ENCODE peak calls at places on chromosomes 5 and 9, in four cellular contexts. One of them, this sample, is unnamed.
A peak's percentile ranks its signal among the peaks of the same experiment; 100 is the strongest.

GRCh38 chr5:38651806-38652205 is 95.4 kb upstream of the LIFR start:
- DNase-seq in lower leg skin: no peak
- DNase-seq in adrenal gland: no peak
- DNase-seq in A549: no peak
- DNase-seq in this sample: no peak

GRCh38 chr5:142242272-142242671 is 82.5 kb downstream of the SPRY4 start:
- DNase-seq in A549: no peak
- DNase-seq in lower leg skin: no peak
- DNase-seq in adrenal gland: no peak
- DNase-seq in this sample: no peak

GRCh38 chr5:21802869-21803490 is 1050.2 kb downstream of the CDH12 start:
- DNase-seq in A549: peak; percentile 3
- DNase-seq in lower leg skin: no peak
- DNase-seq in adrenal gland: no peak
- DNase-seq in this sample: no peak

GRCh38 chr9:137758067-137758466 is 119.5 kb upstream of the CACNA1B start:
- DNase-seq in adrenal gland: no peak
- DNase-seq in A549: no peak
- DNase-seq in lower leg skin: no peak
- DNase-seq in this sample: no peak

GRCh38 chr9:134793281-134793680 is 87.3 kb upstream of the FCN2 start:
- DNase-seq in lower leg skin: no peak
- DNase-seq in adrenal gland: no peak
- DNase-seq in A549: no peak
- DNase-seq in this sample: no peak

GRCh38 chr5:139385061-139385889 is 2.2 kb upstream of the SLC23A1 start:
- DNase-seq in adrenal gland: no peak
- DNase-seq in A549: no peak
- DNase-seq in lower leg skin: no peak
- DNase-seq in this sample: no peak

GRCh38 chr9:128056887-128057723 is 10.0 kb downstream of the NAIF1 start:
- DNase-seq in adrenal gland: peak; percentile 85
- DNase-seq in lower leg skin: no peak
- DNase-seq in A549: no peak
- DNase-seq in this sample: no peak

GRCh38 chr5:111142932-111143331 is 50.8 kb downstream of the WDR36 start:
- DNase-seq in A549: no peak
- DNase-seq in adrenal gland: no peak
- DNase-seq in lower leg skin: no peak
- DNase-seq in this sample: no peak

GRCh38 chr9:19201899-19202891 is 28.3 kb upstream of the DENND4C start:
- DNase-seq in adrenal gland: peak; percentile 39
- DNase-seq in A549: no peak
- DNase-seq in lower leg skin: no peak
- DNase-seq in this sample: no peak

GRCh38 chr5:5271606-5272321 is 131.6 kb downstream of the ADAMTS16 start:
- DNase-seq in A549: no peak
- DNase-seq in lower leg skin: no peak
- DNase-seq in adrenal gland: no peak
- DNase-seq in this sample: no peak

GRCh38 chr5:55231029-55231475 is 2.4 kb downstream of the CCNO start:
- DNase-seq in A549: no peak
- DNase-seq in lower leg skin: no peak
- DNase-seq in adrenal gland: no peak
- DNase-seq in this sample: no peak

GRCh38 chr9:131034268-131034667 is 25.3 kb downstream of the LAMC3 start:
- DNase-seq in lower leg skin: no peak
- DNase-seq in adrenal gland: no peak
- DNase-seq in A549: no peak
- DNase-seq in this sample: no peak

DNA sequence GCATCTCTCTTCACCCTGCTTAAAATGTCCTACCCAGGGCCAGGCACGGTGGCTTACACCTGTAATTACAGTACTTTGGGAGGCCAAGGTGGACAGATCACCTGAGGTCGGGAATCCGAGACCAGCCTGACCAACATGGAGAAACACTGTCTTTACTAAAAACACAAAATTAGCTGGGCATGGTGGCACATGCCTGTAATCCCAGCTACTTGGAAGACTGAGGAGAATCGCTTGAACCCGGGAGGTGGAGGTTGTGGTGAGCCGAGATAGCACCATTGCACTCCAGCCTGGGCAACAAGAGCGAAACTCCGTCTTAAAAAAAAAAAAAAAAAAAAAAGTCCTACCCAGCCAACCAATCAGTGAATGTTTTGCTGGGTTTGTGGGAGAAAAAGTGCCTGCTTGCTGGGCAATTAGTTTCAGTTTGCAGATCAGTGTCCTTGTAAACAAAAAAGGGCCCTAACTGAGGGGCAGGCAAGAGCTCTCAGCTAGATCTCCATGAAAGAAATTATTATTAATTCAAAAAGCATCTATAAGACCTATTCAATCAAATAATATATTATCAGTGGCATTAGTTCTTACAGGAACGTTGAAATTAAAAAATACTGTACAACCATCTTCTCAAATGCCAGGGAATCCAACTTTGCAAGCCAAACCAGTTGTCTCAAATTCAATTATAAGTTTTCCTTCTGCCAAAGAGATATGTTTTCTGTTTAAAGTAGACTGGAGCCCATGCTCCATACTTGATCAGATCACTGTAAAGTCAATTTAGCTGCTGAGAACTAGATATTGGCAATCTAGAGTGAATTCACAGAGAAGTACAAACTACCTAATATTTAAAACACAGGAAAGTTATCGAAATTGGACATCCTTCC is 3.9 kb downstream of the MEGF9 start:
- DNase-seq in adrenal gland: peak; percentile 52
- DNase-seq in lower leg skin: no peak
- DNase-seq in A549: peak; percentile 76
- DNase-seq in this sample: no peak
- H3K4me3 ChIP-seq in adrenal gland: peak overlapping the region; percentile 52
- H3K4me3 ChIP-seq in lower leg skin: no peak overlapping the region
- H3K4me3 ChIP-seq in A549: peak overlapping the region; percentile 86
- H3K4me3 ChIP-seq in this sample: no peak overlapping the region

GRCh38 chr5:132778856-132779255 is 1.8 kb upstream of the SEPTIN8 start:
- DNase-seq in adrenal gland: no peak
- DNase-seq in lower leg skin: no peak
- DNase-seq in A549: no peak
- DNase-seq in this sample: no peak

GRCh38 chr5:132777209-132778069 is at the start of gene SEPTIN8:
- DNase-seq in adrenal gland: peak; percentile 50
- DNase-seq in lower leg skin: no peak
- DNase-seq in A549: peak; percentile 70
- DNase-seq in this sample: no peak

GRCh38 chr5:132776932-132777208 is 169 bp downstream of the SEPTIN8 start:
- DNase-seq in lower leg skin: no peak
- DNase-seq in adrenal gland: no peak
- DNase-seq in A549: no peak
- DNase-seq in this sample: no peak

GRCh38 chr5:132776077-132776931 is 735 bp downstream of the SEPTIN8 start:
- DNase-seq in adrenal gland: no peak
- DNase-seq in lower leg skin: no peak
- DNase-seq in A549: peak; percentile 48
- DNase-seq in this sample: no peak

DNA sequence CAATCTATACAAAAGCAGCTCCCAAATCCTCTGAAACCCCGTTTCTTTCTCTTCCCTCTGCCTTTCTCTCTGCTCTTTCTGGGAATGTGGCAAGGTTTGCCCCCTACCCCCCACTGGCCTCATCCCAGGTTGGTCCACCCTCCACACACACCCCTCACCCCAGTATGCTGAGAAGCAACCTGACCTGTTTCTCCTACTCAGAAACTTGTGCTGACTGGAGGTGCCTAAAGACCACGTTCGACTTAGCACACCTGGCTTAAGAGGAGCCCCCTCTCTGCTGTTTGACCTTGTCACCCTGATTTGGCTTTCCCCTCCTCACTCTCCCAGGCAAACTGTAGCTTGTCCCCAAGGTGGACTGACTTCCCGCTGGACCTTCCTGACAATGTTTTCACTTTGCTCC is 1.1 kb upstream of the SEPTIN8 start:
- DNase-seq in adrenal gland: no peak
- DNase-seq in A549: no peak
- DNase-seq in lower leg skin: no peak
- DNase-seq in this sample: no peak
- H3K4me3 ChIP-seq in adrenal gland: peak overlapping the region; percentile 90
- H3K4me3 ChIP-seq in A549: peak overlapping the region; percentile 83
- H3K4me3 ChIP-seq in lower leg skin: no peak overlapping the region
- H3K4me3 ChIP-seq in this sample: peak overlapping the region; percentile 74

GRCh38 chr9:76650692-76651091 is 113.5 kb upstream of the PCA3 start:
- DNase-seq in A549: no peak
- DNase-seq in lower leg skin: no peak
- DNase-seq in adrenal gland: no peak
- DNase-seq in this sample: no peak

GRCh38 chr9:76652894-76653293 is 111.3 kb upstream of the PCA3 start:
- DNase-seq in A549: no peak
- DNase-seq in adrenal gland: no peak
- DNase-seq in lower leg skin: no peak
- DNase-seq in this sample: no peak

GRCh38 chr9:76654051-76654461 is 110.2 kb upstream of the PCA3 start:
- DNase-seq in adrenal gland: no peak
- DNase-seq in lower leg skin: no peak
- DNase-seq in A549: no peak
- DNase-seq in this sample: no peak

GRCh38 chr9:76649894-76650293 is 114.3 kb upstream of the PCA3 start:
- DNase-seq in lower leg skin: no peak
- DNase-seq in A549: no peak
- DNase-seq in adrenal gland: no peak
- DNase-seq in this sample: no peak

GRCh38 chr9:76651114-76651697 is 113.0 kb upstream of the PCA3 start:
- DNase-seq in A549: no peak
- DNase-seq in adrenal gland: no peak
- DNase-seq in lower leg skin: no peak
- DNase-seq in this sample: no peak
- H3K4me3 ChIP-seq in A549: no peak overlapping the region
- H3K4me3 ChIP-seq in adrenal gland: peak overlapping the region; percentile 30
- H3K4me3 ChIP-seq in lower leg skin: no peak overlapping the region
- H3K4me3 ChIP-seq in this sample: no peak overlapping the region

GRCh38 chr9:88991066-88992030 is at the start of gene S1PR3:
- DNase-seq in lower leg skin: no peak
- DNase-seq in adrenal gland: peak; percentile 70
- DNase-seq in A549: peak; percentile 68
- DNase-seq in this sample: no peak

GRCh38 chr9:88988796-88989641 is 2.2 kb upstream of the S1PR3 start:
- DNase-seq in A549: no peak
- DNase-seq in adrenal gland: no peak
- DNase-seq in lower leg skin: no peak
- DNase-seq in this sample: no peak

GRCh38 chr9:88989961-88990570 is 1.2 kb upstream of the S1PR3 start:
- DNase-seq in lower leg skin: no peak
- DNase-seq in adrenal gland: peak; percentile 18
- DNase-seq in A549: no peak
- DNase-seq in this sample: no peak

GRCh38 chr9:88992556-88992955 is 1.3 kb downstream of the S1PR3 start:
- DNase-seq in A549: no peak
- DNase-seq in lower leg skin: no peak
- DNase-seq in adrenal gland: peak; percentile 17
- DNase-seq in this sample: no peak

DNA sequence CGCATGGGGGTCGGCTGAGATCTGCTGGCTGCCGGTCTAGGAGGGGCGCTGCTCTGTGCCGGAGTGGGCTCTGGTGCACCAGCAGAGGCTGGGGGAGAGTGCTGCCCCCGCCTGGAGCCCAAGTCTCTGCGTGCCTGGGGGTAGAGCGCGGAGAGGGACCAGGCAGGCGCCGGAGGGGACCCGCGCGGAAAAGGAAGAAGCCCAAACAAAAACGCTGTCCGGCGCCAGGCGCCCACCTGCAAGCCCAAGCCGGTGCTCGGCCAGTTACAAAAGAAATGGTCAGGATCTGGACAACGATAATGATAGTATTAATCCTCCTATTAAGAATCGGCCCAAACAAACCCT is 575 bp upstream of the S1PR3 start:
- DNase-seq in adrenal gland: peak; percentile 19
- DNase-seq in lower leg skin: no peak
- DNase-seq in A549: peak; percentile 17
- DNase-seq in this sample: no peak
- H3K4me3 ChIP-seq in adrenal gland: peak overlapping the region; percentile 88
- H3K4me3 ChIP-seq in lower leg skin: no peak overlapping the region
- H3K4me3 ChIP-seq in A549: peak overlapping the region; percentile 84
- H3K4me3 ChIP-seq in this sample: peak overlapping the region; percentile 73

DNA sequence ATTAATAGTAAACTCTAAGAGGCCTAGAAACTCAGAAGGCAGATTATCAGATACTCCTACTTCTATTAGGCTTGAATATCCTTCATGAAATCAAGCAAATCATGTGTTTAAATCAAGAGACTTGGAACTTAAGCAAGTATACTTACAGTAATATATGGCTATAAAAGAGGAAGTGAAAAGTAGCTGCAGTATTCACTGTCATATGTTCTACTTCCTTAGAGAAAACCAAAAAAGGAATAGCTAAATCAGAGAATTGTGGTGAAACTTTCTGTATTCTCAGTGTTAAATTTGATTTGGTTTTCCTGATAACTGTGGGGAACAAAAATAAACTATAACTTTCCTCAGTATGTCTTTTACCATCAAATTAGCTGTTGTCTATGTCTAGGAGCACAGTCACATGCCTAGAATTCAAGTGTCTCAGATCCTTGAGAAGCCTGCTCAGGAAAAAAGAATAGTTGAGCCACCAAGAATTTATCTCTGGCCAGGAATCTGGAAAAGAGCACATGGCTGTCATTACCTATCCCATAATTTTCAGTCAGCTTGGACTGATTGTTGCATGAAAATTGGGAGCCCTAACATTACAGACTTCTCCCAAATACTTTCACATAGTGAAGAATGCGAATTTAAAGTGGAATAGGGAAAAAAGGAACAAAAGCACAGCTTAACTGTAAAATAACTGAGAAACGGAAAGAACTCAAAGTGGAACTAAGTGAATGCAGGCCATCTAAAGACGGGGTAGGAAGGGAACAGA is 1.7 kb downstream of the FKBP15 start:
- DNase-seq in adrenal gland: no peak
- DNase-seq in A549: no peak
- DNase-seq in lower leg skin: no peak
- DNase-seq in this sample: no peak
- H3K4me3 ChIP-seq in adrenal gland: peak overlapping the region; percentile 13
- H3K4me3 ChIP-seq in A549: no peak overlapping the region
- H3K4me3 ChIP-seq in lower leg skin: no peak overlapping the region
- H3K4me3 ChIP-seq in this sample: peak overlapping the region; percentile 68

This sample was measured in skeletal muscle cell.